ENCODE peak calls at places on chromosomes 12 and 14, in four cellular contexts. One of them, this sample, is unnamed.
A peak's percentile ranks its signal among the peaks of the same experiment; 100 is the strongest.

GRCh38 chr14:38808734-38809455 is 294.1 kb downstream of the SEC23A start:
- DNase-seq in HepG2: peak; percentile 21
- DNase-seq in H9: peak; percentile 32
- DNase-seq in PC-3: peak; percentile 16
- DNase-seq in this sample: no peak

GRCh38 chr12:3097186-3097804 is 20.1 kb downstream of the TSPAN9 start:
- DNase-seq in HepG2: peak; percentile 69
- DNase-seq in H9: peak; percentile 30
- DNase-seq in PC-3: no peak
- DNase-seq in this sample: peak; percentile 87

GRCh38 chr12:27109339-27110023 is 27.1 kb upstream of the C12orf71 start:
- DNase-seq in PC-3: peak; percentile 24
- DNase-seq in HepG2: no peak
- DNase-seq in H9: no peak
- DNase-seq in this sample: no peak

GRCh38 chr12:26963413-26963812 is 25.1 kb downstream of the FGFR1OP2 start:
- DNase-seq in H9: no peak
- DNase-seq in PC-3: no peak
- DNase-seq in HepG2: no peak
- DNase-seq in this sample: no peak

GRCh38 chr12:122590990-122591389 is 63.9 kb downstream of the KNTC1 start:
- DNase-seq in H9: no peak
- DNase-seq in PC-3: no peak
- DNase-seq in HepG2: no peak
- DNase-seq in this sample: no peak

GRCh38 chr12:28446031-28446430 is 255.8 kb downstream of the CCDC91 start:
- DNase-seq in PC-3: no peak
- DNase-seq in H9: no peak
- DNase-seq in HepG2: no peak
- DNase-seq in this sample: no peak

GRCh38 chr12:132275110-132275531 is 54.3 kb downstream of the GALNT9 start:
- DNase-seq in H9: peak; percentile 96
- DNase-seq in HepG2: peak; percentile 16
- DNase-seq in PC-3: peak; percentile 92
- DNase-seq in this sample: peak; percentile 31

GRCh38 chr12:38384816-38385491 is 68.4 kb downstream of the ALG10B start:
- DNase-seq in H9: peak; percentile 69
- DNase-seq in PC-3: peak; percentile 98
- DNase-seq in HepG2: peak; percentile 60
- DNase-seq in this sample: no peak

GRCh38 chr12:65510584-65511050 is 232.1 kb downstream of the MSRB3 start:
- DNase-seq in HepG2: peak; percentile 88
- DNase-seq in H9: peak; percentile 77
- DNase-seq in PC-3: no peak
- DNase-seq in this sample: peak; percentile 30

GRCh38 chr12:25940886-25941285 is 17.6 kb upstream of the RASSF8 start:
- DNase-seq in HepG2: no peak
- DNase-seq in H9: no peak
- DNase-seq in PC-3: no peak
- DNase-seq in this sample: no peak

GRCh38 chr12:45458238-45458637 is 242.3 kb downstream of the ANO6 start:
- DNase-seq in H9: no peak
- DNase-seq in HepG2: no peak
- DNase-seq in PC-3: no peak
- DNase-seq in this sample: no peak

GRCh38 chr14:101411770-101412169 is 149.5 kb upstream of the DIO3 start:
- DNase-seq in PC-3: no peak
- DNase-seq in HepG2: no peak
- DNase-seq in H9: no peak
- DNase-seq in this sample: no peak

GRCh38 chr12:49549735-49550710 is 11.2 kb downstream of the KCNH3 start:
- DNase-seq in H9: no peak
- DNase-seq in HepG2: no peak
- DNase-seq in PC-3: no peak
- DNase-seq in this sample: no peak

GRCh38 chr12:49547090-49547690 is 8.4 kb downstream of the KCNH3 start:
- DNase-seq in PC-3: no peak
- DNase-seq in H9: no peak
- DNase-seq in HepG2: no peak
- DNase-seq in this sample: no peak

GRCh38 chr12:49548822-49549648 is 10.2 kb downstream of the KCNH3 start:
- DNase-seq in HepG2: no peak
- DNase-seq in H9: peak; percentile 69
- DNase-seq in PC-3: no peak
- DNase-seq in this sample: peak; percentile 31

GRCh38 chr12:49546481-49546880 is 7.7 kb downstream of the KCNH3 start:
- DNase-seq in H9: no peak
- DNase-seq in HepG2: no peak
- DNase-seq in PC-3: no peak
- DNase-seq in this sample: no peak

GRCh38 chr12:49548481-49548821 is 9.6 kb downstream of the KCNH3 start:
- DNase-seq in H9: no peak
- DNase-seq in PC-3: no peak
- DNase-seq in HepG2: no peak
- DNase-seq in this sample: no peak
- H3K27me3 ChIP-seq in H9: peaks cover 16% of the 10 kb centered on the region
- H3K27me3 ChIP-seq in PC-3: no peaks in the 10 kb centered on the region
- H3K27me3 ChIP-seq in HepG2: peaks cover 6% of the 10 kb centered on the region
- H3K27me3 ChIP-seq in this sample: no peaks in the 10 kb centered on the region

DNA sequence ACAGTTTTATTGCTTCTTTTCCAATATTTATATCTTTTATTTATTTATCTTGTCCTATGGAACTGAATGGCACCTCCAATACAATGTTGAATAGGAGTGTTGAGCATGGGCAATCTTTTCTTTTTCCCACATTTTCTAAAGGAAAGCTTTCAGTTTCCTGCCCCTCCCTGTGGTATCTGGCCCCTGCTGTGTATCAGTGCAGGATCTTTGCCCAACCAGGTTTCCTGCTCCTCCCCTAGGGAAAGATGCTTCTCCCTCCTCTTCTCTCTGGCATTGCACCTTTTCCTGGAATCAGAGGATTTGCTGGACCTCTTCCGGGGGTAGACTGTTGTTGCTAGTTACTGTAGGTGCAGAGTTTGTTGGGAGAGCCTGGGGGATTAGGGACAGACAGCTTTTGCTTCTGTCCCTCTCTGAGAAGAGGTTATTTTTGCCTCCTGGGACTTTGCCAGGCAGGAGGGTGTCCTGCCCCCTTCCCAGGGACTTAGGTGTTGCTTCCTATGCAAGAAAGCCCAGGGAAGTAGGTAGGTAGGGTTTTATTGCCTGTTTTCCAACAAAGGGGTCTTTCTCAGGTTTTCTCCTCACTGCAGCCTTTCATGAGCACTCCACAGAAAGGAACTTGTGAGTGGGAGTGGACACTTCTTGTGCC is 67.6 kb downstream of the POLR3B start:
- DNase-seq in H9: no peak
- DNase-seq in HepG2: no peak
- DNase-seq in PC-3: no peak
- DNase-seq in this sample: no peak
- H3K4me2 ChIP-seq in H9: no peak overlapping the region
- H3K4me2 ChIP-seq in HepG2: no peak overlapping the region
- H3K4me2 ChIP-seq in PC-3: no peak overlapping the region
- H3K4me2 ChIP-seq in this sample: no peak overlapping the region

DNA sequence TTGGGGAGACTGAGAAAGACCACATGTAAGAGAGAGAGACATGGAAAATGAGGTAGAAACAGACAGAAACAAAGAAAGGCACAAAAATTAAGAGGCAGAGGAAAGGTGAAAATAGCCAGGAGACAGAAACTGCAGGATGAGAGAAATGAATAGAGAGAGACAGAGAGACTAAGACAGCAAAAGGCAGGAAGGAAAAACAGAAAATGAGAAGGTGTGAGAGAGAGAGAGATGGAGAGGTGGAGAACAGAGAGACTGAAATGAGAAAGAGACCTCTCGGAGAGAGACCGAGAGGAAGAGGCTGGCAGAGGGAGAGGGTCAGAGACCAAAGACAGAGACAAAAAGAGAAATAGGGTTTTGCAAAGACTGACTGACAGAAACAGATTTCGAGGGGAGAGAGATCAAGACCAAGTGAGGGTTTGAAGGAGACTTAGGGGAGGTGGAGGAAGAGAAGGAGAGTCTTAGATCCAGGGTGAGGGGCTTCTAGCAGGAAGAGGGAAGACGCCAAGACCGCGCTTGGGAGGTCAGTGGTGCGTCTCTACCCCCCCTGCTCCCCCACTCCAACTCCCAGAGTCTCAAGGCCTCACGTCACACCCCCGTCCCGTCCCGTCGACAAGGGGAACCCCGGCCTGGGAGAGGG is 1.1 kb upstream of the AQP5 start:
- DNase-seq in HepG2: no peak
- DNase-seq in H9: no peak
- DNase-seq in PC-3: no peak
- DNase-seq in this sample: no peak
- H3K27me3 ChIP-seq in HepG2: peaks cover 51% of the 10 kb centered on the region
- H3K27me3 ChIP-seq in H9: peaks cover 10% of the 10 kb centered on the region
- H3K27me3 ChIP-seq in PC-3: no peaks in the 10 kb centered on the region
- H3K27me3 ChIP-seq in this sample: no peaks in the 10 kb centered on the region

GRCh38 chr14:23365353-23366162 is 586 bp upstream of the EFS start:
- DNase-seq in HepG2: no peak
- DNase-seq in H9: no peak
- DNase-seq in PC-3: peak; percentile 25
- DNase-seq in this sample: no peak
- H3K4me2 ChIP-seq in HepG2: no peak overlapping the region
- H3K4me2 ChIP-seq in H9: peak overlapping the region; percentile 56
- H3K4me2 ChIP-seq in PC-3: peak overlapping the region; percentile 51
- H3K4me2 ChIP-seq in this sample: no peak overlapping the region

GRCh38 chr14:35701531-35701930 is 107.6 kb downstream of the RALGAPA1 start:
- DNase-seq in PC-3: no peak
- DNase-seq in HepG2: no peak
- DNase-seq in H9: no peak
- DNase-seq in this sample: no peak
- H3K27me3 ChIP-seq in PC-3: no peaks in the 10 kb centered on the region
- H3K27me3 ChIP-seq in HepG2: no peaks in the 10 kb centered on the region
- H3K27me3 ChIP-seq in H9: no peaks in the 10 kb centered on the region
- H3K27me3 ChIP-seq in this sample: no peaks in the 10 kb centered on the region